ENCODE peak calls at places on chromosomes 7 and 10, in ten cellular contexts. D is breast epithelium, B is endothelial cell of umbilical vein, R is body of pancreas, L is A549, K is adrenal gland, I is heart left ventricle, X is stomach, Q is spleen, W is sigmoid colon. Z is an unnamed sample.
A peak's percentile ranks its signal among the peaks of the same experiment; 100 is the strongest.

GRCh38 chr7:4255336-4255735 is 426.8 kb upstream of the FOXK1 start:
- DNase-seq in D (no peak), B (no peak), R (no peak), L (no peak), K (no peak), I (no peak), X (no peak), Q (peak; percentile 52), W (no peak), Z (no peak)

GRCh38 chr7:149879801-149880738 is 6.3 kb downstream of the ATP6V0E2 start:
- DNase-seq in D (no peak), B (no peak), R (no peak), L (no peak), K (peak; percentile 49), I (no peak), X (no peak), Q (no peak), W (no peak), Z (no peak)

GRCh38 chr7:44224951-44225565 is 24.3 kb downstream of the YKT6 start:
- DNase-seq in D (no peak), B (no peak), R (no peak), L (no peak), K (no peak), I (no peak), X (no peak), Q (peak; percentile 52), W (no peak), Z (peak; percentile 45)

GRCh38 chr7:96786998-96787395 is 77.4 kb upstream of the SEM1 start:
- DNase-seq in D (no peak), B (no peak), R (no peak), L (no peak), K (no peak), I (no peak), X (no peak), Q (no peak), W (no peak), Z (no peak)

GRCh38 chr7:156680281-156680680 is 39.7 kb downstream of the RNF32 start:
- DNase-seq in D (no peak), B (no peak), R (no peak), L (no peak), K (no peak), I (no peak), X (no peak), Q (no peak), W (no peak), Z (no peak)

GRCh38 chr10:87675396-87676376 is 16.0 kb downstream of the PAPSS2 start:
- DNase-seq in D (no peak), B (peak; percentile 79), R (no peak), L (peak; percentile 42), K (no peak), I (no peak), X (no peak), Q (no peak), W (no peak), Z (no peak)

GRCh38 chr7:4714161-4714700 is 32.1 kb downstream of the FOXK1 start:
- DNase-seq in D (no peak), B (no peak), R (no peak), L (no peak), K (no peak), I (no peak), X (no peak), Q (no peak), W (no peak), Z (no peak)

GRCh38 chr10:47376522-47377220 is 7.4 kb downstream of the ZNF488 start:
- DNase-seq in D (no peak), B (no peak), R (no peak), L (no peak), K (peak; percentile 28), I (no peak), X (peak; percentile 19), Q (peak; percentile 40), W (no peak), Z (no peak)

GRCh38 chr10:79298403-79299244 is 48.6 kb upstream of the PPIF start:
- DNase-seq in D (no peak), B (peak; percentile 62), R (no peak), L (peak; percentile 84), K (peak; percentile 95), I (peak; percentile 72), X (peak; percentile 71), Q (no peak), W (peak; percentile 86), Z (no peak)

GRCh38 chr7:111758332-111758731 is 196.0 kb upstream of the IMMP2L start:
- DNase-seq in D (no peak), B (no peak), R (no peak), L (no peak), K (no peak), I (no peak), X (no peak), Q (no peak), W (no peak), Z (no peak)

GRCh38 chr10:99740261-99740660 is 8.2 kb downstream of the CUTC start:
- DNase-seq in D (no peak), B (no peak), R (no peak), L (no peak), K (no peak), I (no peak), X (no peak), Q (no peak), W (no peak), Z (no peak)

GRCh38 chr7:130961128-130961601 is 227.2 kb upstream of the KLF14 start:
- DNase-seq in D (no peak), B (no peak), R (no peak), L (peak; percentile 82), K (no peak), I (no peak), X (no peak), Q (peak; percentile 74), W (no peak), Z (no peak)

GRCh38 chr7:2732959-2733584 is 45.1 kb downstream of the AMZ1 start:
- DNase-seq in D (peak; percentile 71), B (peak; percentile 81), R (no peak), L (no peak), K (peak; percentile 72), I (peak; percentile 88), X (peak; percentile 74), Q (peak; percentile 67), W (peak; percentile 91), Z (no peak)

GRCh38 chr10:108336836-108337235 is 1172.3 kb upstream of the SORCS1 start:
- DNase-seq in D (no peak), B (no peak), R (no peak), L (no peak), K (no peak), I (no peak), X (no peak), Q (no peak), W (no peak), Z (no peak)

GRCh38 chr7:141456298-141456697 is 94.9 kb upstream of the AGK start:
- DNase-seq in D (no peak), B (no peak), R (no peak), L (peak; percentile 12), K (peak; percentile 74), I (peak; percentile 45), X (no peak), Q (no peak), W (no peak), Z (no peak)

GRCh38 chr7:36723951-36724664 is at the start of gene AOAH:
- DNase-seq in D (no peak), B (no peak), R (no peak), L (no peak), K (peak; percentile 78), I (peak; percentile 67), X (peak; percentile 64), Q (peak; percentile 94), W (peak; percentile 74), Z (peak; percentile 59)
- TF ChIP-seq POLR2A in D (no peak), B (no peak), R (no peak), L (no peak), K (peak; percentile 14), I (no peak), X (no peak), Q (peak; percentile 57), W (no peak), Z (peak; percentile 43)

GRCh38 chr10:986881-987634 is 1.2 kb upstream of the GTPBP4 start:
- DNase-seq in D (no peak), B (no peak), R (no peak), L (no peak), K (peak; percentile 55), I (no peak), X (no peak), Q (no peak), W (no peak), Z (no peak)

GRCh38 chr10:988667-989545 is 672 bp downstream of the GTPBP4 start:
- DNase-seq in D (no peak), B (peak; percentile 26), R (no peak), L (no peak), K (peak; percentile 55), I (no peak), X (no peak), Q (no peak), W (no peak), Z (no peak)

GRCh38 chr10:986137-986825 is 2.0 kb upstream of the GTPBP4 start:
- DNase-seq in D (no peak), B (no peak), R (no peak), L (no peak), K (peak; percentile 52), I (no peak), X (peak; percentile 86), Q (no peak), W (no peak), Z (no peak)

GRCh38 chr10:987906-988666 is at the start of gene GTPBP4:
- DNase-seq in D (peak; percentile 99), B (peak; percentile 95), R (peak; percentile 99), L (peak; percentile 98), K (peak; percentile 99), I (peak; percentile 100), X (peak; percentile 100), Q (peak; percentile 99), W (peak; percentile 99), Z (peak; percentile 99)

GRCh38 chr10:987635-987905 is 664 bp upstream of the GTPBP4 start:
- DNase-seq in D (no peak), B (peak; percentile 36), R (no peak), L (no peak), K (no peak), I (no peak), X (peak; percentile 51), Q (no peak), W (no peak), Z (no peak)
- TF ChIP-seq POLR2A in D (no peak), B (no peak), R (no peak), L (no peak), K (no peak), I (no peak), X (no peak), Q (no peak), W (no peak), Z (no peak)

DNA sequence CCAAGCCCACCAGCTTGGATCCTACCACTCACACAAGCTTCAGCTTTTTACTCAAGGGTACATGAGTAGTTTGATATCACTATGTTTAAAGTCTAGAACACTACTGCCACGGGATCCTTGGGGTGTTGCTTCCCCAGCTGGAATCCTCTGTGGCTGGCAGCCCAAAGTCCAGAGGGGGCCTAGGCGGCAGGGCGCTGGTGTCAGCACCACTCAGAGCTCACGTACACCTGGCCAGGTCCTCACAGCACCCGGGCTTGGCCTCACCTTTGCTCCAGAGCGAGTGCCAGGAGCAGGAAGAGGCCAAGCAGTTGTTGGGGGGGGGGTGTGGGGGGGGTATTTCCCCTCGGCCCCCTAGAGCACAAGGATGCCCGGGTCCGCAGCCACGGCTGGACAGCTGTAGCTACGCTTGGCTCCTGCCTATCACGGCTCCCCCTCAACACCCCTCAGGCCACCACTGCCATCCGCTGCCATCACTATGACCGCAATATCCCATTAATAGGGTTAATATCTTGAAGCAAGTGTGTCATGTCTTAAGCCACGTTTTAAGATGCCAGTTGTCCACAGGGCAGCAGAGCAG is 17.0 kb downstream of the ZDHHC6 start:
- DNase-seq in D (no peak), B (no peak), R (no peak), L (no peak), K (no peak), I (no peak), X (no peak), Q (peak; percentile 72), W (no peak), Z (peak; percentile 46)
- TF ChIP-seq POLR2A in D (no peak), B (no peak), R (no peak), L (no peak), K (no peak), I (no peak), X (no peak), Q (no peak), W (no peak), Z (no peak)

GRCh38 chr7:158829342-158830210 is at the start of gene ESYT2:
- DNase-seq in D (peak; percentile 100), B (peak; percentile 97), R (peak; percentile 99), L (peak; percentile 98), K (peak; percentile 99), I (peak; percentile 99), X (peak; percentile 98), Q (peak; percentile 100), W (peak; percentile 99), Z (peak; percentile 100)
- TF ChIP-seq POLR2A in D (peak; percentile 95), B (peak; percentile 92), R (peak; percentile 94), L (peak; percentile 91), K (peak; percentile 97), I (peak; percentile 84), X (no peak), Q (no peak), W (peak; percentile 98), Z (peak; percentile 98)

Z was measured in right lobe of liver.